ENCODE peak calls at places on chromosome 15, in five cellular contexts. R is body of pancreas, B is Peyer's patch, X is tibial nerve, H is erythroblast. F is an unnamed sample.

GRCh38 chr15:33152502-33153109 is 41.9 kb downstream of the FMN1 start:
- DNase-seq in R (no peak), B (no peak), X (no peak), H (no peak), F (no peak)

GRCh38 chr15:31298707-31299172 is 27.9 kb upstream of the KLF13 start:
- DNase-seq in R (no peak), B (no peak), X (peak; percentile 10), H (peak; percentile 94), F (no peak)

GRCh38 chr15:73283341-73283962 is 85.3 kb downstream of the HCN4 start:
- DNase-seq in R (no peak), B (no peak), X (no peak), H (no peak), F (no peak)

GRCh38 chr15:52440414-52440813 is 88.3 kb downstream of the MYO5A start:
- DNase-seq in R (no peak), B (no peak), X (no peak), H (no peak), F (no peak)

GRCh38 chr15:22941179-22941578 is 39.0 kb downstream of the CYFIP1 start:
- DNase-seq in R (peak; percentile 66), B (no peak), X (no peak), H (no peak), F (no peak)

GRCh38 chr15:75840659-75841058 is 2.6 kb upstream of the UBE2Q2 start:
- DNase-seq in R (no peak), B (no peak), X (no peak), H (no peak), F (peak; percentile 31)

GRCh38 chr15:90388462-90389182 is 580 bp downstream of the IQGAP1 start:
- DNase-seq in R (peak; percentile 61), B (peak; percentile 80), X (peak; percentile 46), H (peak; percentile 59), F (peak; percentile 29)

GRCh38 chr15:60838206-60838605 is 359.3 kb upstream of the ICE2 start:
- DNase-seq in R (no peak), B (no peak), X (no peak), H (no peak), F (no peak)

GRCh38 chr15:29100486-29101000 is 169.1 kb downstream of the NSMCE3 start:
- DNase-seq in R (no peak), B (peak; percentile 37), X (no peak), H (no peak), F (no peak)

GRCh38 chr15:67812232-67812631 is 13.1 kb upstream of the SKOR1 start:
- DNase-seq in R (no peak), B (no peak), X (no peak), H (no peak), F (no peak)

GRCh38 chr15:82699726-82700125 is 9.9 kb downstream of the AP3B2 start:
- DNase-seq in R (no peak), B (no peak), X (no peak), H (no peak), F (peak; percentile 29)

GRCh38 chr15:65796610-65797012 is 4.5 kb upstream of the DENND4A start:
- DNase-seq in R (no peak), B (no peak), X (no peak), H (peak; percentile 56), F (no peak)

GRCh38 chr15:29936353-29937049 is 114.2 kb upstream of the TJP1 start:
- DNase-seq in R (peak; percentile 39), B (no peak), X (no peak), H (no peak), F (no peak)

GRCh38 chr15:28918141-28918983 is 32.6 kb downstream of the APBA2 start:
- DNase-seq in R (no peak), B (no peak), X (no peak), H (no peak), F (no peak)

GRCh38 chr15:47273817-47274216 is 443.5 kb upstream of the SEMA6D start:
- DNase-seq in R (no peak), B (no peak), X (no peak), H (no peak), F (no peak)

GRCh38 chr15:52143862-52144261 is 31.3 kb upstream of the BCL2L10 start:
- DNase-seq in R (no peak), B (no peak), X (no peak), H (no peak), F (peak; percentile 46)

GRCh38 chr15:96329403-96329981 is 1.0 kb upstream of the NR2F2 start:
- DNase-seq in R (no peak), B (no peak), X (no peak), H (no peak), F (no peak)

GRCh38 chr15:85329561-85330421 is 50.6 kb upstream of the AKAP13 start:
- DNase-seq in R (no peak), B (peak; percentile 57), X (no peak), H (peak; percentile 29), F (no peak)

GRCh38 chr15:66483131-66483566 is 14.4 kb downstream of the SNAPC5 start:
- DNase-seq in R (peak; percentile 70), B (no peak), X (no peak), H (no peak), F (peak; percentile 15)

GRCh38 chr15:41494922-41495735 is 1.5 kb downstream of the ITPKA start:
- DNase-seq in R (no peak), B (no peak), X (no peak), H (peak; percentile 15), F (no peak)

GRCh38 chr15:96367436-96368200 is 37.1 kb downstream of the NR2F2 start:
- DNase-seq in R (no peak), B (no peak), X (no peak), H (no peak), F (no peak)

GRCh38 chr15:77909131-77909940 is 168.2 kb downstream of the TBC1D2B start:
- DNase-seq in R (no peak), B (peak; percentile 50), X (no peak), H (peak; percentile 24), F (no peak)

GRCh38 chr15:42605281-42605744 is 29.9 kb downstream of the STARD9 start:
- DNase-seq in R (no peak), B (no peak), X (no peak), H (no peak), F (no peak)

GRCh38 chr15:43775411-43775965 is 1.3 kb downstream of the ELL3 start:
- DNase-seq in R (peak; percentile 71), B (peak; percentile 87), X (no peak), H (peak; percentile 18), F (no peak)
- TF ChIP-seq POLR2A in R (no peak), B (peak; percentile 88), X (no peak), H (no peak), F (no peak)

GRCh38 chr15:74406992-74407705 is 26.6 kb downstream of the SEMA7A start:
- DNase-seq in R (no peak), B (no peak), X (no peak), H (no peak), F (peak; percentile 90)
- TF ChIP-seq POLR2A in R (no peak), B (no peak), X (no peak), H (no peak), F (peak; percentile 48)

GRCh38 chr15:98812711-98813441 is 164.5 kb downstream of the IGF1R start:
- DNase-seq in R (no peak), B (no peak), X (no peak), H (peak; percentile 83), F (no peak)
- TF ChIP-seq POLR2A in R (no peak), B (no peak), X (no peak), H (no peak), F (no peak)

GRCh38 chr15:92655178-92655995 is at the start of gene FAM174B:
- DNase-seq in R (peak; percentile 67), B (peak; percentile 77), X (no peak), H (no peak), F (no peak)
- TF ChIP-seq POLR2A in R (peak; percentile 74), B (peak; percentile 6), X (peak; percentile 24), H (no peak), F (peak; percentile 49)

GRCh38 chr15:69462493-69463181 is 10.0 kb downstream of the RPLP1 start:
- DNase-seq in R (peak; percentile 95), B (peak; percentile 97), X (peak; percentile 89), H (peak; percentile 97), F (peak; percentile 81)
- TF ChIP-seq POLR2A in R (peak; percentile 87), B (peak; percentile 85), X (peak; percentile 90), H (peak; percentile 87), F (peak; percentile 66)

DNA sequence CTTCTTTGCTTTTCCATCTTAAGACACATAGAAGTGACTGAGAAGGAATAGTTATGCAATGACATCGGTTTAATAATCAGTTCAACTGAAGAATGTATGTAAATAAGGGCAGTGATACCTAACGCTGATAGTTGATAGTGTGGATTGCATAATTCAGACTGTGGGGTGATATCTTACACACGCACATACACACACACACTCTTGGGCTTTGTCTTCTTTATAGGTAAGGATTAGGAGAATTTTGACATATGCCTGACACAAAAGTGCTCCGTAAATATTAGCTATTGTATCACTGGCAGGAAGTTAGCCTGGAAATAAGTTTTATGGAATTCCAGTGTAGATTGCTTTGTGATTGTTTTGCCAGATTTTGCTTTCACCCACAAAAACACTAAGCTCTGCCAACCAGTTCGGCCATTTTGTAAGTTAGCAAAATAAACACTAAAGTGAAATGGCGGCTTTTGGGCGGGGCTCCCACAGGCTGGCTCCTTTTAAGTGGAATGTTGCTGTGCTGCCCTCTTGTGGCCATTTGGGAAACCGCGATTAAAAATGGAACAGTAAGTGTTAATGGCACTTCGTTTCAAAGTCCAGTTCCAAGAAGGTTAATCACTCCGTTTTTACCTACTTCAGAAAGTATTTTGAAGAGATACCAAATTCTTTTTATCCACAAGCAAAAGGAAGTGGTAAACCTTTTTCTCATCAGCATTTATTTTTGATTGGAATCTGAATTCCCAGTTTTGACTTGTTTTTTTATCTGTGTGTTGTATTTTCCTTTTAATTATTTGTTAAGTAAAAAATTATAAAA is 17.7 kb downstream of the CHD2 start:
- DNase-seq in R (peak; percentile 98), B (peak; percentile 89), X (peak; percentile 98), H (peak; percentile 95), F (no peak)
- TF ChIP-seq POLR2A in R (peak; percentile 21), B (no peak), X (no peak), H (no peak), F (no peak)

GRCh38 chr15:56205061-56205876 is 38.4 kb downstream of the RFX7 start:
- DNase-seq in R (no peak), B (no peak), X (no peak), H (no peak), F (no peak)
- TF ChIP-seq POLR2A in R (no peak), B (no peak), X (no peak), H (no peak), F (no peak)

DNA sequence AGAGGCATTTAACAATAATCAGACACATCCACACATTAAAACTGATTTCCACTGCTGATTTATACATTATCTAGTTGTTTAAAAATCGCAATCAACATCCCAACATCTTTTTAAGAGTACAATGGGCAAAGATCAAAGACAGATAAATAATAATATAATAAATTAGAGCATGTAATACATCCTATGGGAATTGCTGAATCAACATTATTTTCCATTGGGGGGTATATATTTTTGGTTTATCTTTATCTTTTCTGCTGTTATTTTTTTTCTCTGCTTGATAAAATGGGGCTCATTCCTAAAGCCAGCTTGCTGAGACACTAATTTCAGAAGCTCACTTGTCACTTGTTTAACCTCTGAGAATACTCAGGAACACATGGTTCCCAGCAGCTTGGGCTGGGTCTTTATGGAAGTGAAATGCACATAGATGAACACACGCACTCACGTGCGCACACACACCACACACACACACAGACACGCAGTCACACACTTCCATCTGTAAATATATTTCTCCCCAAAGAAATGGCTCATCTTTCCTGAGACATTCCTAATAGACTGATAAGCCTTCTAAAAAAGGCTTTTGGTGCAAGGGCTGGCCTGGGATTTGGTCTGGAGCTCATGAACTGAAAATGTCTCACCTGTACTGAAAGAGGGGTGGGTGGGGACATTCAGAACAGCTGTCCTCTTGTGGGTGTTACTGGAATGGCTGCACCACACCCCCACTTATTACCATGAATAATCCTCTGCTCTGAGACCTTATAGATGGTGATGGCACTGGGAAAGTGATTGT is 3.5 kb upstream of the PPIB start:
- DNase-seq in R (no peak), B (no peak), X (no peak), H (peak; percentile 17), F (no peak)
- TF ChIP-seq POLR2A in R (no peak), B (no peak), X (no peak), H (no peak), F (no peak)

GRCh38 chr15:69855601-69856000 is 242.1 kb downstream of the TLE3 start:
- DNase-seq in R (no peak), B (no peak), X (no peak), H (no peak), F (no peak)
- TF ChIP-seq POLR2A in R (no peak), B (no peak), X (no peak), H (no peak), F (no peak)

F was measured in H54.